ENCODE peak calls at places on chromosome 9, in six cellular contexts. T, Q, H, Z, B and P are unnamed samples.

GRCh38 chr9:21803674-21804048 is 1.2 kb downstream of the MTAP start:
- DNase-seq in T (no peak), Q (no peak), H (no peak), Z (peak), B (no peak), P (no peak)

GRCh38 chr9:134085674-134086073 is 17.8 kb upstream of the BRD3 start:
- DNase-seq in T (no peak), Q (no peak), H (no peak), Z (no peak), B (no peak), P (no peak)

GRCh38 chr9:115882911-115883310 is 270.7 kb upstream of the PAPPA start:
- DNase-seq in T (no peak), Q (no peak), H (no peak), Z (peak), B (no peak), P (no peak)

GRCh38 chr9:129278391-129279237 is 100.6 kb upstream of the IER5L start:
- DNase-seq in T (peak), Q (peak), H (no peak), Z (peak), B (peak), P (peak)

GRCh38 chr9:15137658-15138356 is 169.2 kb downstream of the TTC39B start:
- DNase-seq in T (no peak), Q (no peak), H (no peak), Z (no peak), B (no peak), P (no peak)

GRCh38 chr9:124453586-124454191 is 3.4 kb downstream of the ADGRD2 start:
- DNase-seq in T (no peak), Q (peak), H (no peak), Z (no peak), B (no peak), P (no peak)

GRCh38 chr9:122944960-122945888 is 4.4 kb downstream of the RABGAP1 start:
- DNase-seq in T (no peak), Q (no peak), H (no peak), Z (peak), B (no peak), P (no peak)

GRCh38 chr9:13149454-13149853 is 130.0 kb downstream of the MPDZ start:
- DNase-seq in T (no peak), Q (no peak), H (no peak), Z (no peak), B (no peak), P (no peak)

GRCh38 chr9:115775669-115776068 is 377.9 kb upstream of the PAPPA start:
- DNase-seq in T (no peak), Q (no peak), H (no peak), Z (peak), B (no peak), P (no peak)

GRCh38 chr9:2403701-2404100 is 217.9 kb upstream of the VLDLR start:
- DNase-seq in T (no peak), Q (no peak), H (no peak), Z (peak), B (no peak), P (no peak)

GRCh38 chr9:69380811-69381210 is 55.8 kb downstream of the ENTREP1 start:
- DNase-seq in T (peak), Q (no peak), H (no peak), Z (peak), B (no peak), P (no peak)

GRCh38 chr9:137255448-137256114 is 454 bp downstream of the NELFB start:
- DNase-seq in T (no peak), Q (no peak), H (no peak), Z (peak), B (no peak), P (no peak)

GRCh38 chr9:8364021-8364782 is 564.6 kb upstream of the DMAC1 start:
- DNase-seq in T (no peak), Q (no peak), H (no peak), Z (no peak), B (no peak), P (peak)